ENCODE peak calls at places on chromosomes 13 and 19, in seven cellular contexts. F is posterior cingulate gyrus; Y is T-helper 2 cell; B is activated T-cell treated with anti-CD3 and anti-CD28 coated beads, Interleukin-2, amount 50 U/mL, for 4 hours; V is HS-27A; Z is EL; U is ovary. M is an unnamed sample.

GRCh38 chr19:1146418-1146711 is 27.7 kb downstream of the SBNO2 start:
- DNase-seq in F (no peak), Y (no peak), B (no peak), V (no peak), Z (no peak), U (no peak), M (no peak)

GRCh38 chr19:11767633-11768133 is 883 bp downstream of the ZNF441 start:
- DNase-seq in F (peak), Y (peak), B (no peak), V (no peak), Z (peak), U (peak), M (peak)

GRCh38 chr19:38255759-38256052 is 468 bp downstream of the PPP1R14A start:
- DNase-seq in F (no peak), Y (no peak), B (no peak), V (no peak), Z (no peak), U (no peak), M (no peak)

GRCh38 chr19:5624154-5624663 is 1.3 kb downstream of the SAFB start:
- DNase-seq in F (peak), Y (peak), B (peak), V (no peak), Z (peak), U (peak), M (peak)

GRCh38 chr13:108281941-108282340 is 12.4 kb downstream of the TNFSF13B start:
- DNase-seq in F (no peak), Y (no peak), B (no peak), V (no peak), Z (no peak), U (no peak), M (no peak)

GRCh38 chr19:51031880-51032225 is 2.9 kb downstream of the KLK12 start:
- DNase-seq in F (no peak), Y (no peak), B (no peak), V (no peak), Z (no peak), U (no peak), M (no peak)

GRCh38 chr19:3527250-3527910 is 11.6 kb upstream of the TEKTIP1 start:
- DNase-seq in F (no peak), Y (no peak), B (no peak), V (no peak), Z (no peak), U (no peak), M (no peak)

GRCh38 chr13:100363351-100363750 is 225.2 kb downstream of the GGACT start:
- DNase-seq in F (no peak), Y (no peak), B (no peak), V (no peak), Z (peak), U (no peak), M (peak)

GRCh38 chr13:109307027-109307426 is 479.4 kb downstream of the IRS2 start:
- DNase-seq in F (no peak), Y (no peak), B (no peak), V (no peak), Z (no peak), U (no peak), M (no peak)

GRCh38 chr19:46392252-46392801 is 21.0 kb downstream of the CCDC8 start:
- DNase-seq in F (no peak), Y (no peak), B (no peak), V (no peak), Z (peak), U (peak), M (peak)

GRCh38 chr19:47663911-47664771 is 49.1 kb upstream of the EHD2 start:
- DNase-seq in F (peak), Y (no peak), B (no peak), V (peak), Z (peak), U (peak), M (peak)

GRCh38 chr19:4870025-4870700 is 2.7 kb upstream of the PLIN3 start:
- DNase-seq in F (no peak), Y (no peak), B (no peak), V (peak), Z (peak), U (peak), M (peak)

GRCh38 chr13:113646921-113647340 is 11.1 kb downstream of the ATP4B start:
- DNase-seq in F (no peak), Y (no peak), B (no peak), V (no peak), Z (no peak), U (peak), M (no peak)